ENCODE peak calls at places on chromosomes 7 and 10, in five cellular contexts. One of them, this sample, is unnamed.

GRCh38 chr7:108525327-108525984 is 479 bp downstream of the PNPLA8 start:
- DNase-seq in IMR-90: peak
- DNase-seq in mesenchymal stem cell: peak
- DNase-seq in mesendoderm: peak
- DNase-seq in H9: peak
- DNase-seq in this sample: no peak

GRCh38 chr10:73413528-73414229 is at the start of gene ANXA7:
- DNase-seq in mesenchymal stem cell: peak
- DNase-seq in H9: peak
- DNase-seq in mesendoderm: peak
- DNase-seq in IMR-90: peak
- DNase-seq in this sample: peak

GRCh38 chr10:90968448-90969086 is 47.7 kb upstream of the ANKRD1 start:
- DNase-seq in H9: no peak
- DNase-seq in mesendoderm: no peak
- DNase-seq in mesenchymal stem cell: peak
- DNase-seq in IMR-90: peak
- DNase-seq in this sample: no peak

GRCh38 chr7:8938036-8938435 is 504.6 kb downstream of the NXPH1 start:
- DNase-seq in H9: no peak
- DNase-seq in mesenchymal stem cell: no peak
- DNase-seq in IMR-90: no peak
- DNase-seq in mesendoderm: no peak
- DNase-seq in this sample: no peak

GRCh38 chr7:35691827-35692307 is 3.1 kb downstream of the HERPUD2 start:
- DNase-seq in mesendoderm: peak
- DNase-seq in mesenchymal stem cell: peak
- DNase-seq in IMR-90: peak
- DNase-seq in H9: no peak
- DNase-seq in this sample: no peak

GRCh38 chr7:36810032-36810431 is 85.7 kb upstream of the AOAH start:
- DNase-seq in mesendoderm: no peak
- DNase-seq in H9: no peak
- DNase-seq in mesenchymal stem cell: no peak
- DNase-seq in IMR-90: no peak
- DNase-seq in this sample: no peak

GRCh38 chr10:117257701-117258100 is 16.8 kb downstream of the SLC18A2 start:
- DNase-seq in mesendoderm: no peak
- DNase-seq in mesenchymal stem cell: no peak
- DNase-seq in H9: no peak
- DNase-seq in IMR-90: no peak
- DNase-seq in this sample: no peak

GRCh38 chr7:77734590-77735421 is 38.5 kb downstream of the RSBN1L start:
- DNase-seq in mesenchymal stem cell: no peak
- DNase-seq in IMR-90: no peak
- DNase-seq in mesendoderm: no peak
- DNase-seq in H9: no peak
- DNase-seq in this sample: no peak

GRCh38 chr10:84944187-84944586 is 615.8 kb downstream of the CCSER2 start:
- DNase-seq in mesendoderm: peak
- DNase-seq in mesenchymal stem cell: no peak
- DNase-seq in H9: no peak
- DNase-seq in IMR-90: no peak
- DNase-seq in this sample: no peak

GRCh38 chr7:106285801-106286492 is 1.2 kb upstream of the NAMPT start:
- DNase-seq in mesendoderm: no peak
- DNase-seq in H9: no peak
- DNase-seq in mesenchymal stem cell: no peak
- DNase-seq in IMR-90: peak
- DNase-seq in this sample: no peak

GRCh38 chr7:156113733-156114132 is 301.5 kb upstream of the SHH start:
- DNase-seq in IMR-90: no peak
- DNase-seq in H9: no peak
- DNase-seq in mesenchymal stem cell: no peak
- DNase-seq in mesendoderm: peak
- DNase-seq in this sample: no peak

GRCh38 chr7:42831051-42831952 is 80.6 kb downstream of the C7orf25 start:
- DNase-seq in IMR-90: peak
- DNase-seq in mesenchymal stem cell: peak
- DNase-seq in H9: peak
- DNase-seq in mesendoderm: peak
- DNase-seq in this sample: peak

GRCh38 chr10:69344591-69345244 is 66.4 kb downstream of the HK1 start:
- DNase-seq in mesenchymal stem cell: no peak
- DNase-seq in IMR-90: no peak
- DNase-seq in H9: no peak
- DNase-seq in mesendoderm: no peak
- DNase-seq in this sample: no peak

GRCh38 chr7:158267737-158268435 is 319.7 kb downstream of the PTPRN2 start:
- DNase-seq in H9: no peak
- DNase-seq in mesenchymal stem cell: no peak
- DNase-seq in IMR-90: no peak
- DNase-seq in mesendoderm: no peak
- DNase-seq in this sample: no peak

GRCh38 chr7:46754135-46754730 is 827.7 kb downstream of the TNS3 start:
- DNase-seq in mesendoderm: no peak
- DNase-seq in mesenchymal stem cell: no peak
- DNase-seq in IMR-90: peak
- DNase-seq in H9: no peak
- DNase-seq in this sample: no peak

GRCh38 chr7:154873722-154874121 is 129.2 kb downstream of the PAXIP1 start:
- DNase-seq in mesenchymal stem cell: no peak
- DNase-seq in H9: no peak
- DNase-seq in IMR-90: no peak
- DNase-seq in mesendoderm: no peak
- DNase-seq in this sample: no peak
- H3K4ac ChIP-seq in mesenchymal stem cell: no peak
- H3K4ac ChIP-seq in H9: no peak
- H3K4ac ChIP-seq in IMR-90: no peak
- H3K4ac ChIP-seq in mesendoderm: no peak
- H3K4ac ChIP-seq in this sample: peak

GRCh38 chr7:74388880-74389415 is 64.8 kb upstream of the GTF2IRD1 start:
- DNase-seq in H9: no peak
- DNase-seq in mesenchymal stem cell: no peak
- DNase-seq in mesendoderm: no peak
- DNase-seq in IMR-90: no peak
- DNase-seq in this sample: no peak
- H4K8ac ChIP-seq in H9: no peak
- H4K8ac ChIP-seq in mesenchymal stem cell: no peak
- H4K8ac ChIP-seq in mesendoderm: no peak
- H4K8ac ChIP-seq in IMR-90: no peak
- H4K8ac ChIP-seq in this sample: no peak

GRCh38 chr10:44316187-44316921 is 68.5 kb downstream of the CXCL12 start:
- DNase-seq in IMR-90: no peak
- DNase-seq in mesenchymal stem cell: no peak
- DNase-seq in mesendoderm: peak
- DNase-seq in H9: peak
- DNase-seq in this sample: no peak

GRCh38 chr10:44312401-44312800 is 72.5 kb downstream of the CXCL12 start:
- DNase-seq in mesenchymal stem cell: no peak
- DNase-seq in mesendoderm: no peak
- DNase-seq in H9: no peak
- DNase-seq in IMR-90: no peak
- DNase-seq in this sample: no peak

GRCh38 chr10:44314802-44315460 is 70.0 kb downstream of the CXCL12 start:
- DNase-seq in mesenchymal stem cell: no peak
- DNase-seq in H9: no peak
- DNase-seq in mesendoderm: no peak
- DNase-seq in IMR-90: no peak
- DNase-seq in this sample: no peak

GRCh38 chr10:44311563-44311905 is 73.4 kb downstream of the CXCL12 start:
- DNase-seq in H9: no peak
- DNase-seq in mesendoderm: no peak
- DNase-seq in IMR-90: no peak
- DNase-seq in mesenchymal stem cell: no peak
- DNase-seq in this sample: no peak

GRCh38 chr10:44313706-44314307 is 71.1 kb downstream of the CXCL12 start:
- DNase-seq in mesenchymal stem cell: peak
- DNase-seq in mesendoderm: no peak
- DNase-seq in IMR-90: no peak
- DNase-seq in H9: no peak
- DNase-seq in this sample: no peak
- H2BK15ac ChIP-seq in mesenchymal stem cell: no peak
- H2BK15ac ChIP-seq in mesendoderm: no peak
- H2BK15ac ChIP-seq in IMR-90: no peak
- H2BK15ac ChIP-seq in H9: no peak
- H2BK15ac ChIP-seq in this sample: no peak

GRCh38 chr10:95295031-95295755 is 4.4 kb upstream of the PDLIM1 start:
- DNase-seq in IMR-90: peak
- DNase-seq in H9: peak
- DNase-seq in mesendoderm: peak
- DNase-seq in mesenchymal stem cell: peak
- DNase-seq in this sample: no peak
- H3K4ac ChIP-seq in IMR-90: peak
- H3K4ac ChIP-seq in H9: no peak
- H3K4ac ChIP-seq in mesendoderm: peak
- H3K4ac ChIP-seq in mesenchymal stem cell: peak
- H3K4ac ChIP-seq in this sample: no peak

DNA sequence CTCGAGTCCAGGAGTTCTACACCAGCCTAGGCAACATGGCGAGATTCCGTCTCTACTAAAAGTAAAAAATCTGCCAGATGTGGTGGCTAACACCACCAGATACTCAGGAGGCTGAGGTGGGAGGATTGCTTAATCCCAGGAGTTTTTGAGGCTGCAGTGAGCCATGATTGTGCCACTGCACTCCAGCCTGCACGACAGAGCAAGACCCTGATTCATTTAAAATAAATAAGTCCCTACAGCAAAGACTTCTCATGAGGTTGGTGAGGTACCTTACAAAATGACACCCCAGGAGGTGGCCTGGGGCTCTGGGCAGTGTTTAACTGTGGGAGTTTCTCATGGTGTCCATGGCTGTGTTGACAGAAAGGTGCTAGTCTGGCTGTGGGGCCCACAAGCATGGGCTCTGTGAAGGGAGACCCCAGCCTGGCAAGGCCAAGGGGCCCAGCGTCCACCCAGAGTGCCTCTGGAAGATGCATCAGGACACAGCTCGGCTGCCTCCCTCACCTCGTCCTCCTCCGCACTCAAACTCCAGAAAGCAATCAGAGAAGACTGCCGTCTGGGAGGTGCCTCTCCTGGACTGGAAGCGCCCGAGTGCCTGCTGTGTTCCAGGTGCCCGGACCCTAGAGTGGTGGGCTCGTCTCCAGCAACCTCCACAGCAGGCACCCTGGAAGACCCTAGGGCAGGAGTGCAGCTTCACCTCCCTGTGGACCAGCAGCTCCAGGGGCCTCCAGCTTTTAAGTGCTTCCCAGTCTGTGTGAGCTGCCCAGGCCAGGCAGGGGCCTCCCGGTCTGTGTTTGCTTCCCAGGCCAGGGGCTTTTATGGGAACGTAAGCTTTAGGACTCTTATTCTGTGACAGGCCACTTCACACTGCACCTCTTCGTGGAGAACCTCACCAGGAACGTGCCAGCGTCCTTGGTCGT is 6.3 kb upstream of the PWWP2B start:
- DNase-seq in H9: no peak
- DNase-seq in mesendoderm: no peak
- DNase-seq in IMR-90: no peak
- DNase-seq in mesenchymal stem cell: no peak
- DNase-seq in this sample: no peak
- H4K8ac ChIP-seq in H9: no peak
- H4K8ac ChIP-seq in mesendoderm: no peak
- H4K8ac ChIP-seq in IMR-90: no peak
- H4K8ac ChIP-seq in mesenchymal stem cell: no peak
- H4K8ac ChIP-seq in this sample: no peak

DNA sequence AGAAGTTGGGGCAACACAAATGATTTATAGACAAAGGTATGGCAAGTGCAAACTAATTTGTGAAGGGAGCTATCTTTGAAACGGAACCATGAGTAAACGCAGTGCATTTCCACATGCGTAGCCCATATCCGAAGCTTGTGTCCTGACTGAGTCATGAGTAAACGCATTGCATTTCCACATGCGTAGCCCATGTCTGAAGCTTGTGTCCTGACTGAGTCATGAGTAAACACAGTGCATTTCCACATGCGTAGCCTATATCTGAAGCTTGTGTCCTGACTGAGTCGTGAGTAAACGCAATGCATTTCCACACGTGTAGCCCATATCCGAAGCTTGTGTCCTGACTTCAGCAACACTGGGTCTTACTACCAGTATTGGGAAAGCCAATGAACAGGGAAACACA is 95.0 kb downstream of the CELF2 start:
- DNase-seq in mesenchymal stem cell: peak
- DNase-seq in H9: no peak
- DNase-seq in mesendoderm: no peak
- DNase-seq in IMR-90: peak
- DNase-seq in this sample: no peak
- H2BK15ac ChIP-seq in mesenchymal stem cell: no peak
- H2BK15ac ChIP-seq in H9: no peak
- H2BK15ac ChIP-seq in mesendoderm: no peak
- H2BK15ac ChIP-seq in IMR-90: no peak
- H2BK15ac ChIP-seq in this sample: no peak

DNA sequence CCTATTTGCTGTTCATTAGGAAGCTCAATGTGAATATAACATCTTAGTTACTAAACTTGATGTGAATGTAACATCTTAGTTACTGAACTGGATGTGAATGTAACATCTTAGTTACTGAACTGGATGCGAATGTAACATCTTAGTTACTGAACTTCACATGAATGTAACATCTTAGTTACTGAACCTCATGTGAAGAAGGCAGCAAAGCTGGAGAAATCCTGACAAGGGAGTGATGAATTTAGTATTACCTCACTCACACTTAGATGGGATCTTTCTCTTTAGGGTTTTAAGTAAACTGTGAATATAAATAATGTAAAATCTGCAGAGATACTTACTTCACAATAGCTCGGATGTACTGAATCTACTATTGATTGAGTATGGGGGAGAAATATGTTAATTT is 73.6 kb downstream of the ETV1 start:
- DNase-seq in mesenchymal stem cell: peak
- DNase-seq in mesendoderm: no peak
- DNase-seq in H9: no peak
- DNase-seq in IMR-90: no peak
- DNase-seq in this sample: no peak
- H3K4ac ChIP-seq in mesenchymal stem cell: no peak
- H3K4ac ChIP-seq in mesendoderm: no peak
- H3K4ac ChIP-seq in H9: no peak
- H3K4ac ChIP-seq in IMR-90: no peak
- H3K4ac ChIP-seq in this sample: no peak

GRCh38 chr7:90933041-90933440 is 331.2 kb upstream of the FZD1 start:
- DNase-seq in mesendoderm: no peak
- DNase-seq in IMR-90: no peak
- DNase-seq in mesenchymal stem cell: no peak
- DNase-seq in H9: no peak
- DNase-seq in this sample: no peak
- H4K8ac ChIP-seq in mesendoderm: no peak
- H4K8ac ChIP-seq in IMR-90: no peak
- H4K8ac ChIP-seq in mesenchymal stem cell: no peak
- H4K8ac ChIP-seq in H9: no peak
- H4K8ac ChIP-seq in this sample: no peak

This sample was measured in neuronal stem cell.